ENCODE peak calls at places on chromosomes 11 and 22, in seven cellular contexts. N is SK-N-SH, F is HCT116, V is HepG2, X is K562, T is GM12878, O is H1. B is an unnamed sample.

GRCh38 chr11:64684357-64684756 is 38.6 kb downstream of the NRXN2 start:
- DNase-seq in N (no peak), F (no peak), V (no peak), X (no peak), T (no peak), O (no peak), B (no peak)

GRCh38 chr22:20764053-20764720 is 9.7 kb upstream of the SERPIND1 start:
- DNase-seq in N (no peak), F (no peak), V (no peak), X (no peak), T (no peak), O (no peak), B (no peak)

GRCh38 chr11:94106699-94107098 is 21.9 kb upstream of the PANX1 start:
- DNase-seq in N (no peak), F (no peak), V (no peak), X (no peak), T (no peak), O (no peak), B (no peak)

GRCh38 chr11:77066229-77067023 is at the start of gene CAPN5:
- DNase-seq in N (peak; percentile 99), F (peak; percentile 65), V (peak; percentile 79), X (peak; percentile 99), T (no peak), O (peak; percentile 96), B (peak; percentile 90)

GRCh38 chr11:31981457-31981856 is 109.4 kb upstream of the RCN1 start:
- DNase-seq in N (no peak), F (no peak), V (no peak), X (no peak), T (no peak), O (no peak), B (no peak)

GRCh38 chr11:103652013-103652412 is 384.4 kb upstream of the DDI1 start:
- DNase-seq in N (no peak), F (no peak), V (no peak), X (no peak), T (no peak), O (no peak), B (no peak)

GRCh38 chr22:20211409-20211996 is 56.6 kb downstream of the RTN4R start:
- DNase-seq in N (no peak), F (no peak), V (no peak), X (no peak), T (no peak), O (no peak), B (no peak)

GRCh38 chr11:8922691-8923090 is 10.1 kb downstream of the C11orf16 start:
- DNase-seq in N (no peak), F (no peak), V (no peak), X (peak; percentile 6), T (no peak), O (no peak), B (no peak)

GRCh38 chr11:43951231-43951630 is 8.8 kb downstream of the C11orf96 start:
- DNase-seq in N (no peak), F (no peak), V (no peak), X (peak; percentile 6), T (no peak), O (no peak), B (no peak)

GRCh38 chr11:109845437-109845836 is 247.8 kb upstream of the ZC3H12C start:
- DNase-seq in N (no peak), F (no peak), V (no peak), X (no peak), T (no peak), O (no peak), B (no peak)

GRCh38 chr11:17294033-17294432 is 17.5 kb downstream of the NUCB2 start:
- DNase-seq in N (no peak), F (no peak), V (no peak), X (no peak), T (no peak), O (no peak), B (no peak)

GRCh38 chr11:119496453-119496852 is 73.5 kb upstream of the THY1 start:
- DNase-seq in N (peak; percentile 75), F (no peak), V (no peak), X (no peak), T (no peak), O (no peak), B (no peak)

GRCh38 chr11:111793863-111794262 is 27.7 kb upstream of the PPP2R1B start:
- DNase-seq in N (peak; percentile 75), F (no peak), V (no peak), X (no peak), T (no peak), O (no peak), B (no peak)

GRCh38 chr11:58928691-58929090 is 10.6 kb upstream of the GLYATL1 start:
- DNase-seq in N (no peak), F (no peak), V (no peak), X (no peak), T (no peak), O (no peak), B (no peak)

GRCh38 chr11:58926251-58926650 is 13.0 kb upstream of the GLYATL1 start:
- DNase-seq in N (no peak), F (no peak), V (peak; percentile 70), X (no peak), T (no peak), O (no peak), B (peak; percentile 86)

GRCh38 chr11:58928082-58928574 is 11.2 kb upstream of the GLYATL1 start:
- DNase-seq in N (no peak), F (no peak), V (no peak), X (no peak), T (no peak), O (peak; percentile 53), B (no peak)

GRCh38 chr11:58926695-58927094 is 12.6 kb upstream of the GLYATL1 start:
- DNase-seq in N (no peak), F (no peak), V (no peak), X (no peak), T (no peak), O (no peak), B (no peak)

DNA sequence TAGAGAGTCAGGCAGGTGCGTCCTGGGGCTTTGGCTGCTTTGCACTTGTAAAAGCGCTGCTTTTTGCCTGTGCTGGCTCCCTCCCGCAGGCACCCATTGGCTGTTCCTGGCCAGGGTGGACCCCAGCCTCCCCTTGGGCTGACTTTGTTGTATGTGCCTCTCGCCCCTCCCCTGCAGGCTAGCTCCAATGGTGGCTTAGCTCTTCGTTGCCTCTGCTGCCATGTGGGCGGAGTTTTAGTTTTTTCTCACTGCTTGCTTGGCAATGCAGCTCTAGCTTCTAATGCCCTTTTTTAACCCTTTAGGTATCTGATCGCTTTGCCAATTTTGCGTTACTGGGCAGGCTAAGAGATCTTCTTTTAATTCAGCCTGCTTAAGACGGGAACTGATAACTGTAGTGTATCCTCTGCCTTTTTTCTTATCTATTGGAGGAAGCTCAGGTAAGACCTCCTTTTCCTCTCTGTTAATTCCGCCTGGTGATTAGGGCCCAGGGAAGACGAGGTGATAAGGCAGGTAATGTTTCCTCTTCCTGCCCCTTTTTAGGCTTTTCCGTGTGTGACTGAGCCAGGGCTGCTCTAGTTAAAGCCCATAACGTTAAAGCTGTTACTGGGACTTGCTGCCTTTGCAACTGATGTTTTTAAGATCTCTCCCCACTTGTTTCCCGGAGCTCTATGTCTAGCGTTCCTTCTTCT is 11.8 kb upstream of the GLYATL1 start:
- DNase-seq in N (peak; percentile 65), F (no peak), V (peak; percentile 24), X (no peak), T (no peak), O (peak; percentile 84), B (peak; percentile 81)
- TF ChIP-seq JUND in N (no peak), F (no peak), V (no peak), X (no peak), T (no peak), O (no peak), B (no peak)

GRCh38 chr22:37747715-37748100 is 50.9 kb downstream of the TRIOBP start:
- DNase-seq in N (no peak), F (no peak), V (no peak), X (no peak), T (no peak), O (no peak), B (no peak)

GRCh38 chr22:37744589-37744988 is 47.7 kb downstream of the TRIOBP start:
- DNase-seq in N (no peak), F (no peak), V (no peak), X (no peak), T (no peak), O (no peak), B (no peak)

GRCh38 chr22:37747090-37747714 is 50.4 kb downstream of the TRIOBP start:
- DNase-seq in N (peak; percentile 60), F (no peak), V (no peak), X (peak; percentile 41), T (no peak), O (no peak), B (no peak)

GRCh38 chr22:37745548-37746365 is 48.9 kb downstream of the TRIOBP start:
- DNase-seq in N (peak; percentile 95), F (no peak), V (peak; percentile 80), X (peak; percentile 87), T (peak; percentile 37), O (peak; percentile 87), B (peak; percentile 77)

GRCh38 chr22:37746366-37747089 is 49.7 kb downstream of the TRIOBP start:
- DNase-seq in N (peak; percentile 55), F (no peak), V (no peak), X (peak; percentile 66), T (no peak), O (peak; percentile 71), B (no peak)
- TF ChIP-seq JUND in N (no peak), F (no peak), V (no peak), X (no peak), T (no peak), O (no peak), B (no peak)

GRCh38 chr22:47092896-47093311 is 330.5 kb downstream of the TBC1D22A start:
- DNase-seq in N (no peak), F (no peak), V (no peak), X (no peak), T (no peak), O (no peak), B (no peak)
- TF ChIP-seq JUND in N (no peak), F (no peak), V (no peak), X (no peak), T (no peak), O (no peak), B (no peak)

GRCh38 chr11:33178443-33179154 is 17.3 kb upstream of the CSTF3 start:
- DNase-seq in N (no peak), F (no peak), V (no peak), X (no peak), T (no peak), O (no peak), B (no peak)
- TF ChIP-seq JUND in N (no peak), F (no peak), V (no peak), X (no peak), T (no peak), O (no peak), B (no peak)

GRCh38 chr11:133041928-133042890 is 490.1 kb downstream of the OPCML start:
- DNase-seq in N (no peak), F (no peak), V (no peak), X (no peak), T (no peak), O (no peak), B (no peak)

GRCh38 chr11:133041165-133041564 is 491.1 kb downstream of the OPCML start:
- DNase-seq in N (no peak), F (no peak), V (no peak), X (no peak), T (no peak), O (no peak), B (no peak)

GRCh38 chr11:133040289-133040893 is 491.9 kb downstream of the OPCML start:
- DNase-seq in N (no peak), F (no peak), V (no peak), X (no peak), T (no peak), O (no peak), B (no peak)

GRCh38 chr11:133038850-133039249 is 493.5 kb downstream of the OPCML start:
- DNase-seq in N (no peak), F (no peak), V (no peak), X (no peak), T (no peak), O (no peak), B (no peak)
- TF ChIP-seq JUND in N (no peak), F (no peak), V (no peak), X (no peak), T (no peak), O (no peak), B (no peak)

B was measured in T47D.